ENCODE peak calls at places on chromosome 2, in ten cellular contexts. One of them, this sample, is unnamed.

GRCh38 chr2:230809015-230809414 is 55.7 kb upstream of the ITM2C start:
- DNase-seq in NAMALWA: no peak
- DNase-seq in lower lobe of right lung: no peak
- DNase-seq in fibroblast of mammary gland: no peak
- DNase-seq in AG10803: no peak
- DNase-seq in epithelial cell of proximal tubule: no peak
- DNase-seq in sciatic nerve: no peak
- DNase-seq in HTR-8/SVneo: no peak
- DNase-seq in stimulated activated CD4-positive, alpha-beta T cell treated with anti-CD3 and anti-CD28 coated beads, Interleukin-12 subunit alpha, Interleukin-12 subunit beta, amount 100 ng/mL, for 24 hours: no peak
- DNase-seq in upper lobe of right lung: no peak
- DNase-seq in this sample: no peak

GRCh38 chr2:60553496-60553991 is at the start of gene BCL11A:
- DNase-seq in NAMALWA: peak
- DNase-seq in lower lobe of right lung: peak
- DNase-seq in fibroblast of mammary gland: peak
- DNase-seq in AG10803: peak
- DNase-seq in epithelial cell of proximal tubule: no peak
- DNase-seq in sciatic nerve: no peak
- DNase-seq in HTR-8/SVneo: peak
- DNase-seq in stimulated activated CD4-positive, alpha-beta T cell treated with anti-CD3 and anti-CD28 coated beads, Interleukin-12 subunit alpha, Interleukin-12 subunit beta, amount 100 ng/mL, for 24 hours: no peak
- DNase-seq in upper lobe of right lung: peak
- DNase-seq in this sample: no peak

GRCh38 chr2:12717191-12717987 is 653 bp downstream of the TRIB2 start:
- DNase-seq in NAMALWA: peak
- DNase-seq in lower lobe of right lung: peak
- DNase-seq in fibroblast of mammary gland: peak
- DNase-seq in AG10803: peak
- DNase-seq in epithelial cell of proximal tubule: no peak
- DNase-seq in sciatic nerve: peak
- DNase-seq in HTR-8/SVneo: peak
- DNase-seq in stimulated activated CD4-positive, alpha-beta T cell treated with anti-CD3 and anti-CD28 coated beads, Interleukin-12 subunit alpha, Interleukin-12 subunit beta, amount 100 ng/mL, for 24 hours: peak
- DNase-seq in upper lobe of right lung: peak
- DNase-seq in this sample: peak

GRCh38 chr2:8049851-8050571 is 631.8 kb upstream of the ID2 start:
- DNase-seq in NAMALWA: no peak
- DNase-seq in lower lobe of right lung: no peak
- DNase-seq in fibroblast of mammary gland: no peak
- DNase-seq in AG10803: no peak
- DNase-seq in epithelial cell of proximal tubule: no peak
- DNase-seq in sciatic nerve: no peak
- DNase-seq in HTR-8/SVneo: no peak
- DNase-seq in stimulated activated CD4-positive, alpha-beta T cell treated with anti-CD3 and anti-CD28 coated beads, Interleukin-12 subunit alpha, Interleukin-12 subunit beta, amount 100 ng/mL, for 24 hours: peak
- DNase-seq in upper lobe of right lung: no peak
- DNase-seq in this sample: no peak

GRCh38 chr2:197571622-197572271 is 55.9 kb downstream of the MOB4 start:
- DNase-seq in NAMALWA: no peak
- DNase-seq in lower lobe of right lung: no peak
- DNase-seq in fibroblast of mammary gland: peak
- DNase-seq in AG10803: peak
- DNase-seq in epithelial cell of proximal tubule: peak
- DNase-seq in sciatic nerve: no peak
- DNase-seq in HTR-8/SVneo: no peak
- DNase-seq in stimulated activated CD4-positive, alpha-beta T cell treated with anti-CD3 and anti-CD28 coated beads, Interleukin-12 subunit alpha, Interleukin-12 subunit beta, amount 100 ng/mL, for 24 hours: no peak
- DNase-seq in upper lobe of right lung: no peak
- DNase-seq in this sample: no peak

GRCh38 chr2:60549250-60550150 is 4.0 kb downstream of the BCL11A start:
- DNase-seq in NAMALWA: peak
- DNase-seq in lower lobe of right lung: peak
- DNase-seq in fibroblast of mammary gland: no peak
- DNase-seq in AG10803: peak
- DNase-seq in epithelial cell of proximal tubule: no peak
- DNase-seq in sciatic nerve: no peak
- DNase-seq in HTR-8/SVneo: no peak
- DNase-seq in stimulated activated CD4-positive, alpha-beta T cell treated with anti-CD3 and anti-CD28 coated beads, Interleukin-12 subunit alpha, Interleukin-12 subunit beta, amount 100 ng/mL, for 24 hours: no peak
- DNase-seq in upper lobe of right lung: peak
- DNase-seq in this sample: no peak

GRCh38 chr2:69143726-69144360 is 130.9 kb downstream of the ANTXR1 start:
- DNase-seq in NAMALWA: no peak
- DNase-seq in lower lobe of right lung: no peak
- DNase-seq in fibroblast of mammary gland: no peak
- DNase-seq in AG10803: peak
- DNase-seq in epithelial cell of proximal tubule: no peak
- DNase-seq in sciatic nerve: no peak
- DNase-seq in HTR-8/SVneo: peak
- DNase-seq in stimulated activated CD4-positive, alpha-beta T cell treated with anti-CD3 and anti-CD28 coated beads, Interleukin-12 subunit alpha, Interleukin-12 subunit beta, amount 100 ng/mL, for 24 hours: no peak
- DNase-seq in upper lobe of right lung: no peak
- DNase-seq in this sample: no peak

GRCh38 chr2:9215680-9216079 is 9.1 kb downstream of the ASAP2 start:
- DNase-seq in NAMALWA: no peak
- DNase-seq in lower lobe of right lung: no peak
- DNase-seq in fibroblast of mammary gland: no peak
- DNase-seq in AG10803: no peak
- DNase-seq in epithelial cell of proximal tubule: no peak
- DNase-seq in sciatic nerve: no peak
- DNase-seq in HTR-8/SVneo: no peak
- DNase-seq in stimulated activated CD4-positive, alpha-beta T cell treated with anti-CD3 and anti-CD28 coated beads, Interleukin-12 subunit alpha, Interleukin-12 subunit beta, amount 100 ng/mL, for 24 hours: no peak
- DNase-seq in upper lobe of right lung: no peak
- DNase-seq in this sample: no peak

GRCh38 chr2:177270531-177270930 is 6.0 kb upstream of the NFE2L2 start:
- DNase-seq in NAMALWA: no peak
- DNase-seq in lower lobe of right lung: no peak
- DNase-seq in fibroblast of mammary gland: no peak
- DNase-seq in AG10803: no peak
- DNase-seq in epithelial cell of proximal tubule: no peak
- DNase-seq in sciatic nerve: no peak
- DNase-seq in HTR-8/SVneo: no peak
- DNase-seq in stimulated activated CD4-positive, alpha-beta T cell treated with anti-CD3 and anti-CD28 coated beads, Interleukin-12 subunit alpha, Interleukin-12 subunit beta, amount 100 ng/mL, for 24 hours: no peak
- DNase-seq in upper lobe of right lung: no peak
- DNase-seq in this sample: no peak

GRCh38 chr2:221254281-221254680 is 317.8 kb downstream of the EPHA4 start:
- DNase-seq in NAMALWA: no peak
- DNase-seq in lower lobe of right lung: no peak
- DNase-seq in fibroblast of mammary gland: no peak
- DNase-seq in AG10803: no peak
- DNase-seq in epithelial cell of proximal tubule: no peak
- DNase-seq in sciatic nerve: no peak
- DNase-seq in HTR-8/SVneo: peak
- DNase-seq in stimulated activated CD4-positive, alpha-beta T cell treated with anti-CD3 and anti-CD28 coated beads, Interleukin-12 subunit alpha, Interleukin-12 subunit beta, amount 100 ng/mL, for 24 hours: no peak
- DNase-seq in upper lobe of right lung: no peak
- DNase-seq in this sample: no peak

GRCh38 chr2:216956820-216957493 is 97.1 kb upstream of the TNP1 start:
- DNase-seq in NAMALWA: no peak
- DNase-seq in lower lobe of right lung: no peak
- DNase-seq in fibroblast of mammary gland: peak
- DNase-seq in AG10803: no peak
- DNase-seq in epithelial cell of proximal tubule: peak
- DNase-seq in sciatic nerve: no peak
- DNase-seq in HTR-8/SVneo: no peak
- DNase-seq in stimulated activated CD4-positive, alpha-beta T cell treated with anti-CD3 and anti-CD28 coated beads, Interleukin-12 subunit alpha, Interleukin-12 subunit beta, amount 100 ng/mL, for 24 hours: no peak
- DNase-seq in upper lobe of right lung: no peak
- DNase-seq in this sample: no peak

GRCh38 chr2:149586898-149587219 is 716 bp downstream of the MMADHC start:
- DNase-seq in NAMALWA: no peak
- DNase-seq in lower lobe of right lung: no peak
- DNase-seq in fibroblast of mammary gland: no peak
- DNase-seq in AG10803: no peak
- DNase-seq in epithelial cell of proximal tubule: no peak
- DNase-seq in sciatic nerve: no peak
- DNase-seq in HTR-8/SVneo: no peak
- DNase-seq in stimulated activated CD4-positive, alpha-beta T cell treated with anti-CD3 and anti-CD28 coated beads, Interleukin-12 subunit alpha, Interleukin-12 subunit beta, amount 100 ng/mL, for 24 hours: no peak
- DNase-seq in upper lobe of right lung: no peak
- DNase-seq in this sample: no peak

GRCh38 chr2:241959751-241960269 is 90.3 kb downstream of the RTP5 start:
- DNase-seq in NAMALWA: no peak
- DNase-seq in lower lobe of right lung: no peak
- DNase-seq in fibroblast of mammary gland: no peak
- DNase-seq in AG10803: no peak
- DNase-seq in epithelial cell of proximal tubule: no peak
- DNase-seq in sciatic nerve: peak
- DNase-seq in HTR-8/SVneo: no peak
- DNase-seq in stimulated activated CD4-positive, alpha-beta T cell treated with anti-CD3 and anti-CD28 coated beads, Interleukin-12 subunit alpha, Interleukin-12 subunit beta, amount 100 ng/mL, for 24 hours: no peak
- DNase-seq in upper lobe of right lung: no peak
- DNase-seq in this sample: no peak